ENCODE peak calls at places on chromosomes 11 and 22, in four cellular contexts. D, I, G and A are unnamed samples.

GRCh38 chr11:69274531-69275016 is 19.4 kb upstream of the MYEOV start:
- DNase-seq in D (no peak), I (no peak), G (peak), A (peak)

GRCh38 chr11:122235615-122236014 is 119.6 kb upstream of the BLID start:
- DNase-seq in D (no peak), I (peak), G (peak), A (no peak)

GRCh38 chr11:103367650-103368049 is 258.4 kb downstream of the DYNC2H1 start:
- DNase-seq in D (no peak), I (no peak), G (no peak), A (no peak)

GRCh38 chr22:50252081-50253045 is 1.3 kb upstream of the HDAC10 start:
- DNase-seq in D (peak), I (peak), G (peak), A (peak)

GRCh38 chr11:120399312-120399711 is 63.1 kb downstream of the ARHGEF12 start:
- DNase-seq in D (no peak), I (no peak), G (no peak), A (no peak)

GRCh38 chr11:100719809-100720221 is 32.7 kb downstream of the ARHGAP42 start:
- DNase-seq in D (peak), I (peak), G (peak), A (peak)

GRCh38 chr11:45078236-45079074 is 68.0 kb upstream of the PRDM11 start:
- DNase-seq in D (no peak), I (no peak), G (no peak), A (no peak)

GRCh38 chr11:1877211-1878133 is 14.2 kb downstream of the PRR33 start:
- DNase-seq in D (no peak), I (peak), G (peak), A (peak)

GRCh38 chr11:134864968-134865305 is 452.9 kb upstream of the B3GAT1 start:
- DNase-seq in D (no peak), I (no peak), G (no peak), A (no peak)

GRCh38 chr11:107928767-107929507 is 689 bp downstream of the RAB39A start:
- DNase-seq in D (peak), I (no peak), G (peak), A (no peak)

GRCh38 chr11:102767800-102768199 is 12.6 kb downstream of the MMP10 start:
- DNase-seq in D (no peak), I (no peak), G (no peak), A (no peak)

GRCh38 chr11:2772544-2773031 is 72.8 kb upstream of the KCNQ1OT1 start:
- DNase-seq in D (no peak), I (no peak), G (peak), A (peak)

GRCh38 chr11:81237139-81237538 is 1496.5 kb downstream of the FAM181B start:
- DNase-seq in D (peak), I (no peak), G (no peak), A (no peak)

GRCh38 chr11:10990160-10990559 is 132.3 kb upstream of the ZBED5 start:
- DNase-seq in D (no peak), I (no peak), G (no peak), A (no peak)

GRCh38 chr11:67308031-67308866 is 4.9 kb downstream of the SSH3 start:
- DNase-seq in D (no peak), I (no peak), G (no peak), A (peak)

GRCh38 chr11:58058276-58059010 is 27.7 kb downstream of the OR6Q1 start:
- DNase-seq in D (no peak), I (no peak), G (peak), A (peak)

GRCh38 chr11:108571001-108571400 is 22.6 kb downstream of the EXPH5 start:
- DNase-seq in D (no peak), I (no peak), G (no peak), A (no peak)

GRCh38 chr11:35735903-35736302 is 73.3 kb downstream of the TRIM44 start:
- DNase-seq in D (no peak), I (no peak), G (peak), A (no peak)

GRCh38 chr11:117282956-117283355 is 8.2 kb upstream of the BACE1-AS start:
- DNase-seq in D (no peak), I (no peak), G (peak), A (no peak)

GRCh38 chr22:24430431-24431308 is 3.3 kb downstream of the ADORA2A start:
- DNase-seq in D (no peak), I (no peak), G (no peak), A (no peak)

GRCh38 chr11:25602149-25602548 is 729.8 kb upstream of the ANO3 start:
- DNase-seq in D (no peak), I (no peak), G (no peak), A (no peak)

GRCh38 chr11:126890561-126890960 is 110.0 kb downstream of the KIRREL3 start:
- DNase-seq in D (no peak), I (no peak), G (no peak), A (no peak)

GRCh38 chr11:9001736-9002135 is 2.1 kb downstream of the NRIP3 start:
- DNase-seq in D (peak), I (no peak), G (peak), A (no peak)

GRCh38 chr22:39317084-39317755 is 2.2 kb downstream of the RPL3 start:
- DNase-seq in D (no peak), I (no peak), G (no peak), A (no peak)

DNA sequence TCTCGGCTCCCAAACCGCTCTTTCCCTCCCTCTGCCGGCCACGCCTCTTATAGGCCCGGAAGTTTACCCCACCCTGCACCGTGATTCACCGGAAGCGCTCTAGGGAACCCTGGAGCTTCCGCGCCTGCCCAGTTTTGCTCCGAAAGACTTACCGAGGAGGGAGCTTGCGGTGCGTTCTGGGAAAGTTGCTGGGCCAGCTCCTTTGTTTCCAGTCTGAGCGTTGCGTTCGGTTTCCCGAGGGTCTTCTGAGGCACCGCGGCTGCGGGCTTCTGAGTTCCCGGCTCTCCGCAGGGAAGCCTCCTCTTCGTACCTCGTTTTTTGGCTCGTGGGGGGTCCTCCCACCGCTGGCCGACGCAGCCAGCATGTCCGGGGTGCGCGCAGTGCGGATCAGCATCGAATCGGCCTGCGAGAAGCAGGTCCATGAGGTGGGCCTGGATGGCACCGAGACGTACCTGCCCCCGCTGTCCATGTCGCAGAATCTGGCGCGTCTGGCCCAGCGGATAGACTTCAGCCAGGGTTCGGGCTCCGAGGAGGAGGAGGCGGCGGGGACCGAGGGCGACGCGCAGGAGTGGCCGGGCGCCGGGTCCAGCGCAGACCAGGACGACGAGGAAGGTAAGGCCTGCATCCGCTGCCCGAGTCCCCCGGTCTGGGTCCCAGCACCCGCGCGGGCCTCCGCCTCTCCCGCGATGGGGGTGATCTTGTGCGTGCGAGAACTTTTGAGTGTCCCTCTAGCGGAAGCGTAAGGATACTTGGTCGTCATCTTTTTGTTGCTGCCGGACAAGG is at the start of gene MED17:
- DNase-seq in D (peak), I (peak), G (peak), A (peak)
- TF ChIP-seq CTCF in D (peak), I (peak), G (peak), A (no peak)

GRCh38 chr11:575996-576756 is at the start of gene PHRF1:
- DNase-seq in D (peak), I (peak), G (peak), A (peak)
- TF ChIP-seq CTCF in D (no peak), I (no peak), G (no peak), A (no peak)

GRCh38 chr22:22943521-22944267 is 56.1 kb downstream of the IGLL5 start:
- DNase-seq in D (no peak), I (no peak), G (no peak), A (peak)
- TF ChIP-seq CTCF in D (no peak), I (no peak), G (no peak), A (no peak)

DNA sequence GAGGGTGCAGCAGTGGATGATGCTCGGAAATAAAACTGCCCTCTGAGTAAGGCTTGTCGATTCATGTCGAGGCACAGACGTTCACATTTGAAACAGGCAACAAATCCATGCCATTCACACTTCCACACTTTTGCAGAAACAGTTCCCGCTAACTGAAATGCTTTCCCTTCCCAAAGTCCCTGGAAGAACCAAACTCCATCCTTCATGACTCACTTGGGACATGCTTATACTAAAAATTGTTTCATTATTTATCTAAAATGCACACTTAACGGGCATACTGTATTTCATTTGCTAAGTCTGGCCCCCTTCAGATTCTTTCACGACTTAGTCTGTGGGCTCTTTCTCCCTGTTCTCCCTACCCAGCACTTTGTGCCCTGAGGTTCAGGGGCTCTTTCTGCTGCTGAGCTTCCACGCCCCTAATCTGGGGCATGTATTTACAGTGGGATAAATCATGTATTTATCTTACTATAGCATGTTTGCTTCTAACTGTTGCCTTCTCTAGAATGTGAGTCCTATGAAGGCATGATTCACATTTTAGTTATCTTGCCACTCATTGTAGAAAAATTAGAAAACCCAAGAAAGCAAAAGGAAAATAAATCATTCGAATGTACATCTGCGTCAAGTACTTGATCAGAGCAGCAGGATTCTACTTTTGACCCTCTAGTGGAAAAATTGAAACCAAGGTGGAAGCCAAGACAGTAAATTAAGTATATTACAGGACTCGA is 12.5 kb downstream of the SCGB1A1 start:
- DNase-seq in D (no peak), I (no peak), G (no peak), A (no peak)
- TF ChIP-seq CTCF in D (no peak), I (no peak), G (no peak), A (no peak)

DNA sequence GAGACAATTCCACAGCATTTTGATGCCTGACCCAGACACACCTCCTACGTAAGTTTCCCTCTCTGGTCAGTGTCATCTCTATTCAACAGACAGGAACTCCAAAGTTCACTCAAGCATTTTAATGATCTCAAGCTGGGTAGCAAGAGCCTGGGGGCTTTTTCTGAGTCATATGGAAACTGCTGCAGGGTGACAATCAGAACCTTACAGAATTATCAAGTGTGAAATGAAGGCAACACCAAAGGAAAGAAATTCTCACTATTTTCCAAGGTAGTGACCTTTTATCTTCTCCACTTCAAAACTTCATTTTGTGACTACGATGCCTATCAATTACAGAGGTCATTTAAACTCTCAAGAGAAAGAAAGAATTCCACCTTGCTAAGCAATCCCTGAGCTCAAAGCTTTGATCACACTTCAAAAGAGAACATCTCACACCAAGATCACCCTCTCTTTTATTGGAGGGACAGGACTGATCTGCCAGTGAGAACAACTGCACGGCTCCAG is 229.0 kb upstream of the ZC3H12C start:
- DNase-seq in D (peak), I (no peak), G (no peak), A (no peak)
- TF ChIP-seq CTCF in D (no peak), I (no peak), G (no peak), A (no peak)

DNA sequence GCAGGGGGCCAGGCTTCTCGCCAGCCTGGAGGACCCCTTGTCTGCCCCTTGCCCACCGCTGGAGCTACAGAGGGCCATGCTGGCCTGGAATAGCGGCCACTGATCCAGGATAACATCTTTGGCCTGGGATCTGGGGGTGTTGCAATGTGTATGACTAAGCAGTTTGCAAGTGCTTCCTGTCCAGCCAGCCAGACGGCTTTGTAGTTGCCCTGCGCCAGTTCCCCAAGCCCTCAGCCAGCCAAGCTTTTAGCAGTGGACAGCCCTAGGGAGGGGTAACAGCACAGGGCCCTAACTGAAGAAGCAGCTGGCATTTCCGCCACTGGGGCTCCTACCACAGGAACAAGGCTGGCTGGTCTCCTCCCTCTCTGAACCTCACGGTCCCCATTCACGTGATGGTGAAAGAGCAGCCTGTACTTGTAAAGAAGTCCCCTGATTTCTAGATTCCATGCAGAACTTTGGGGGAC is 32.1 kb downstream of the UQCR10 start:
- DNase-seq in D (no peak), I (peak), G (peak), A (peak)
- TF ChIP-seq CTCF in D (no peak), I (no peak), G (no peak), A (no peak)